ENCODE peak calls at places on chromosomes 2 and 18, in nine cellular contexts. J is body of pancreas, C is IMR-90, D is adrenal gland, G is K562, P is ovary, A is testis, Z is gastrocnemius medialis, N is uterus. B is an unnamed sample. For H3K4me1, the result is how much of the 10 kb centered on the place peaks cover.

GRCh38 chr2:154425999-154426398 is 272.5 kb upstream of the KCNJ3 start:
- DNase-seq in A (peak), P (no peak), N (no peak), J (peak), Z (no peak), D (no peak), G (no peak), C (no peak), B (no peak)

GRCh38 chr2:160141944-160142343 is 58.1 kb downstream of the ITGB6 start:
- DNase-seq in J (peak), Z (no peak), D (no peak), G (no peak), N (no peak), P (no peak), A (no peak), C (peak), B (no peak)

GRCh38 chr2:19911799-19912509 is 10.2 kb upstream of the TTC32 start:
- DNase-seq in P (no peak), D (no peak), A (no peak), G (no peak), J (no peak), C (peak), Z (no peak), N (no peak), B (no peak)

GRCh38 chr2:74461187-74462053 is 3.2 kb downstream of the WBP1 start:
- DNase-seq in G (no peak), A (no peak), P (no peak), D (no peak), N (no peak), C (no peak), J (no peak), Z (no peak), B (no peak)

GRCh38 chr2:3642521-3643215 is 15.3 kb upstream of the ALLC start:
- DNase-seq in N (peak), C (no peak), D (peak), P (no peak), Z (no peak), A (peak), G (no peak), J (no peak), B (no peak)

GRCh38 chr2:170823800-170824153 is 7.1 kb downstream of the GAD1 start:
- DNase-seq in C (no peak), N (no peak), J (no peak), P (no peak), G (no peak), Z (no peak), A (no peak), D (no peak), B (no peak)

GRCh38 chr2:205868773-205869333 is 186.6 kb downstream of the NRP2 start:
- DNase-seq in A (no peak), N (no peak), D (no peak), G (no peak), P (no peak), C (peak), J (peak), Z (no peak), B (no peak)

GRCh38 chr2:198141726-198142125 is 337.3 kb downstream of the PLCL1 start:
- DNase-seq in A (no peak), Z (no peak), C (no peak), N (no peak), P (no peak), D (no peak), J (no peak), G (no peak), B (no peak)

GRCh38 chr18:26655614-26656400 is 107.5 kb upstream of the KCTD1 start:
- DNase-seq in C (peak), J (peak), Z (peak), P (peak), G (no peak), D (peak), N (peak), A (peak), B (peak)

GRCh38 chr2:241088791-241089732 is 13.0 kb downstream of the MTERF4 start:
- DNase-seq in C (no peak), D (peak), G (no peak), J (no peak), P (no peak), Z (no peak), A (no peak), N (peak), B (no peak)

GRCh38 chr18:715626-716025 is 3.2 kb upstream of the ENOSF1 start:
- DNase-seq in A (no peak), N (no peak), P (no peak), Z (no peak), G (no peak), D (no peak), C (peak), J (no peak), B (no peak)

GRCh38 chr2:165293439-165294420 is 54.5 kb downstream of the SCN2A start:
- DNase-seq in N (peak), Z (peak), J (peak), D (peak), G (peak), P (peak), C (peak), A (peak), B (peak)

GRCh38 chr18:79624356-79624961 is 55.1 kb upstream of the CTDP1 start:
- DNase-seq in J (no peak), N (no peak), G (no peak), C (no peak), A (no peak), D (peak), Z (no peak), P (no peak), B (peak)

GRCh38 chr2:200847268-200847667 is 17.2 kb downstream of the CLK1 start:
- DNase-seq in Z (no peak), A (no peak), C (no peak), N (no peak), P (no peak), J (no peak), D (no peak), G (no peak), B (no peak)

GRCh38 chr2:200852605-200853004 is 11.9 kb downstream of the CLK1 start:
- DNase-seq in P (no peak), C (no peak), Z (no peak), A (no peak), J (no peak), N (no peak), G (no peak), D (no peak), B (no peak)

GRCh38 chr2:200847939-200848338 is 16.5 kb downstream of the CLK1 start:
- DNase-seq in A (no peak), P (no peak), C (no peak), D (no peak), N (no peak), G (no peak), Z (no peak), J (no peak), B (no peak)

GRCh38 chr2:200850512-200851256 is 13.8 kb downstream of the CLK1 start:
- DNase-seq in N (no peak), A (no peak), P (no peak), Z (no peak), J (no peak), C (no peak), D (no peak), G (peak), B (no peak)

GRCh38 chr2:200851398-200852248 is 12.8 kb downstream of the CLK1 start:
- DNase-seq in Z (no peak), D (no peak), P (no peak), N (no peak), J (no peak), G (no peak), C (no peak), A (no peak), B (no peak)
- TF ChIP-seq POLR2A in Z (no peak), D (no peak), P (no peak), N (no peak), J (no peak), G (peak), C (no peak), A (no peak), B (no peak)

GRCh38 chr2:217732995-217733394 is 269.8 kb downstream of the TNS1 start:
- DNase-seq in Z (no peak), C (peak), D (no peak), G (no peak), N (peak), A (no peak), P (no peak), J (peak), B (no peak)
- H3K27ac ChIP-seq in Z (peak), C (no peak), D (peak), G (no peak), N (peak), A (peak), P (no peak), J (no peak), B (no peak)

GRCh38 chr2:24362253-24362652 is 1.9 kb upstream of the ITSN2 start:
- DNase-seq in Z (no peak), G (no peak), N (no peak), D (no peak), C (no peak), J (no peak), P (no peak), A (no peak), B (no peak)
- H3K4me1 ChIP-seq in Z (under half), G (under half), N (under half), D (under half), C (under half), J (under half), P (under half), A (under half), B (under half)

GRCh38 chr2:227325824-227326195 is 759 bp downstream of the MFF start:
- DNase-seq in G (peak), N (no peak), A (peak), P (peak), J (peak), D (peak), Z (no peak), C (peak), B (peak)
- TF ChIP-seq POLR2A in G (no peak), N (no peak), A (no peak), P (no peak), J (no peak), D (no peak), Z (no peak), C (no peak), B (no peak)

GRCh38 chr2:110993557-110994231 is 127.0 kb upstream of the BCL2L11 start:
- DNase-seq in G (no peak), P (no peak), D (no peak), J (peak), Z (peak), N (no peak), A (no peak), C (no peak), B (no peak)
- H3K27ac ChIP-seq in G (no peak), P (no peak), D (no peak), J (no peak), Z (no peak), N (no peak), A (no peak), C (no peak), B (no peak)

DNA sequence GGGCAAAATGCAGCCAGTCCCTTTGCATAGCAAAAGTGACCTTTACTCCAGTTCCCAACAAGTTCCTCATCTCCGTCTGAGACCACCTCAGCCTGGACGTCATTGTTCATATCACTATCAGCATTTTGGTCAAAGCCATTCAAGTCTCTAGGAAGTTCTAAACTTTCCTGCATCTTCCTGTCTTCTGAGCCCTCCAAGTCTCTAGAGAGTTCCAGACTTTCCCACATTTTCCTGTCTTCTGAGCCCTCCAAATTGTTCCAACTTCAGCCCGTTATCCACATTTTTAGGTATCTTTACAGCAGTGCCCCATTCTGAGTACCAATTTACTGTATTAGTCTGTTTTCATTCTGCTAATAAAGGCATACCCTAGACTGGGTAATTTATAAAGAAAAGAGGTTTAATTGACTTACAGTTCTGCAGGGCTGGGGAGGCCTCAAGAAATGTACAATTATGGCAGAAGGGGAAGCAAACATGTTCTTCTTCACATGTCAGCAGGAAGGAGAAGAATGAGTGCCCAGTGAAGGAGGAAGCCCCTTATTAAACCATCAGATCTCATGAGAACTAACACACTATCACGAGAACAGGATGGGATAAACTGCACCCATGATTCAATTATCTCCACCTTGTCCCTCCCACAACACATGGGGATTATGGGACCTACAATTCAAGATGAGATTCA is 123.7 kb downstream of the MYCN start:
- DNase-seq in G (no peak), J (no peak), C (no peak), Z (no peak), N (no peak), P (no peak), A (no peak), D (no peak), B (no peak)
- H3K4me1 ChIP-seq in G (under half), J (under half), C (under half), Z (under half), N (under half), P (under half), A (under half), D (under half), B (under half)

DNA sequence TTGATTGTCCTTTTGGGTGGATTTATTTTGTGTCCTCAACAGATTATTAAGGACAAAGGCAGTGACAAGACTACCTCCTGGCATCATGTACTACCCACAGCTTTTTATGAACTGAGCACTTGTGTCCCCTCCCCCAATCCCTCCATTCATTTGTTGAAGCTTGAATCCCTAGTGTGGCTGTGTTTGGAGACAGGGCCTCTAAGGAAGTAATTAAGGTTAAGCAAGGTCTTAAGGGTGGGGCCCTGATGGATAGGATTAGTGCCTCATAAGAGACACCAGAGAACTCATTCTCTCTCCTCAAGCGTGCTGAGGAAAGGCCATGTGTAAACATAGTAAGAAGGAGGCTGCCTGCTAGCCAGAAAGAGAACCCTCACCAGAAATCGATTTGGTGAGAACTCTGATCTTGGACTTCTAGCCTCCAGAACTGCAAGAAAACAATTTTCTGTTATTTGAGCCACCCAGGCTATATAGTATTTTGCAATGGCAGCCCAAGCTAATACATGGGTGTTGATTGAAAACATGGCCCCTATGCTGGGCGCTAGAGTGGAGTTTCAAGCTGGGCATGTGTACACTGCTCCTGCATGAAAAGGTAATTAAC is 3.4 kb upstream of the MAP4K4 start:
- DNase-seq in N (no peak), J (no peak), D (no peak), Z (no peak), G (no peak), A (no peak), C (no peak), P (no peak), B (no peak)
- TF ChIP-seq POLR2A in N (no peak), J (no peak), D (no peak), Z (no peak), G (no peak), A (no peak), C (no peak), P (no peak), B (no peak)